ENCODE peak calls at places on chromosomes 13 and 19, in six cellular contexts. M is H1, J is K562, N is SK-N-SH, F is HepG2, K is GM12892. U is an unnamed sample.

GRCh38 chr13:52652980-52653303 is 306 bp downstream of the SUGT1 start:
- DNase-seq in M (no peak), J (peak), N (peak), F (no peak), K (peak), U (no peak)

GRCh38 chr19:43726736-43727592 is 11.1 kb downstream of the IRGC start:
- DNase-seq in M (no peak), J (no peak), N (no peak), F (no peak), K (no peak), U (no peak)

GRCh38 chr19:35524181-35524838 is 3.8 kb downstream of the SBSN start:
- DNase-seq in M (no peak), J (no peak), N (no peak), F (no peak), K (no peak), U (no peak)

GRCh38 chr19:56403261-56403660 is 871 bp upstream of the ZNF583 start:
- DNase-seq in M (no peak), J (no peak), N (no peak), F (no peak), K (no peak), U (no peak)

GRCh38 chr19:32387701-32388392 is 17.7 kb upstream of the DPY19L3 start:
- DNase-seq in M (no peak), J (no peak), N (no peak), F (no peak), K (no peak), U (no peak)

GRCh38 chr13:75566658-75567057 is 17.1 kb downstream of the UCHL3 start:
- DNase-seq in M (no peak), J (no peak), N (peak), F (peak), K (no peak), U (no peak)

GRCh38 chr13:106038752-106039151 is 496.7 kb downstream of the EFNB2 start:
- DNase-seq in M (no peak), J (no peak), N (no peak), F (no peak), K (no peak), U (no peak)

GRCh38 chr13:49530452-49530851 is 34.7 kb downstream of the PHF11 start:
- DNase-seq in M (no peak), J (no peak), N (no peak), F (no peak), K (no peak), U (no peak)

GRCh38 chr19:23785982-23786381 is 27.3 kb upstream of the ZNF681 start:
- DNase-seq in M (no peak), J (no peak), N (no peak), F (no peak), K (no peak), U (no peak)

GRCh38 chr19:46841458-46842083 is 9.1 kb downstream of the AP2S1 start:
- DNase-seq in M (no peak), J (peak), N (no peak), F (no peak), K (no peak), U (no peak)

GRCh38 chr13:113528798-113529180 is 38.3 kb upstream of the DCUN1D2 start:
- DNase-seq in M (no peak), J (no peak), N (no peak), F (no peak), K (no peak), U (no peak)

GRCh38 chr13:33290421-33290965 is 4.9 kb upstream of the STARD13 start:
- DNase-seq in M (no peak), J (no peak), N (no peak), F (no peak), K (no peak), U (no peak)

GRCh38 chr13:99415851-99416331 is 85.4 kb upstream of the TM9SF2 start:
- DNase-seq in M (no peak), J (no peak), N (no peak), F (no peak), K (no peak), U (no peak)

GRCh38 chr19:13262450-13262849 is 112.2 kb downstream of the IER2 start:
- DNase-seq in M (no peak), J (peak), N (peak), F (peak), K (no peak), U (no peak)

GRCh38 chr13:33636955-33637670 is 180.8 kb upstream of the RFC3 start:
- DNase-seq in M (no peak), J (no peak), N (no peak), F (no peak), K (no peak), U (no peak)

GRCh38 chr19:1668048-1668338 is 15.6 kb upstream of the TCF3 start:
- DNase-seq in M (no peak), J (no peak), N (no peak), F (no peak), K (no peak), U (no peak)

GRCh38 chr19:1665565-1666047 is 13.2 kb upstream of the TCF3 start:
- DNase-seq in M (no peak), J (peak), N (no peak), F (no peak), K (no peak), U (no peak)

GRCh38 chr19:1671716-1672037 is 19.3 kb upstream of the TCF3 start:
- DNase-seq in M (no peak), J (peak), N (no peak), F (no peak), K (peak), U (no peak)

GRCh38 chr19:1672038-1672768 is 19.8 kb upstream of the TCF3 start:
- DNase-seq in M (peak), J (peak), N (peak), F (no peak), K (peak), U (no peak)

DNA sequence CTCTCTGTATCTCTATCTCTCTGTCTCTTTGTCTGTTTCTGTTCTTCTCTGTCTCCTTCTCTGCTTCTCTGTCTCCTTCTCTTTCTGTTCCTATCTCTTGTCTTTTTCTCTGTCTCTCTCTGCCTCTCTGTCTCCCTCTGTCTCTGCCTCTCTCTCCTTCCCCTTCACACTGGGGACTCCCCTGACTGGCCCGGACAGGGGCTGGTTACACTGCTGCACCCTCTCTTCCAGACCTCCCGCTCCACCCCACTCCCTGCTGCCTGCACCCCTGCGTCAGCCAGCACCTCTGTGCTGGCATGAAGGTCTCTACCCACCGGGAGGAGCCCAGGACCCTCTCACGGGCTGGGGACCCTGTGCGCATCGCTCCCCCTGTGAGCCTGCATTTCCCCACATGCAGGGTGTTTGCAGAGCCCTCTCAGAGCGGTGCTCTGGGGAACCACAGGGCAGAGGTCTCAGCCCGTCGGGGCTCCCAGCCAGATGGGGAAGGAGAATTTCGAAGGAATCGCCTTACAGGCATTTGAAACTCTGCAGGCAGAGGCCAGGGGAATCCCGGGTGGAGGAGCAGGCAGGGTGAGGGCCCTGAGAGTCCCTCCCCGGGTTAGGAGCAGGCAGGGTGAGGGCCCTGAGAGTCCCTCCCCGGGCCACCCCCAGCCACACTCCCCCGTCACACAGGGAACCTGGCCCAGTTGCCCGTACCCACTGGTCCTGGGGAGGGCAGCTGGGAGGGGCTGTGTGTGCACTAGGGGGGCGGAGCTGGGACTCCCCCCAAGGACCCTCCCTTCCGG is 16.1 kb upstream of the TCF3 start:
- DNase-seq in M (peak), J (no peak), N (no peak), F (no peak), K (no peak), U (no peak)
- TF ChIP-seq POLR2AphosphoS5 in M (no peak), J (no peak), N (no peak), F (no peak), K (no peak), U (no peak)

DNA sequence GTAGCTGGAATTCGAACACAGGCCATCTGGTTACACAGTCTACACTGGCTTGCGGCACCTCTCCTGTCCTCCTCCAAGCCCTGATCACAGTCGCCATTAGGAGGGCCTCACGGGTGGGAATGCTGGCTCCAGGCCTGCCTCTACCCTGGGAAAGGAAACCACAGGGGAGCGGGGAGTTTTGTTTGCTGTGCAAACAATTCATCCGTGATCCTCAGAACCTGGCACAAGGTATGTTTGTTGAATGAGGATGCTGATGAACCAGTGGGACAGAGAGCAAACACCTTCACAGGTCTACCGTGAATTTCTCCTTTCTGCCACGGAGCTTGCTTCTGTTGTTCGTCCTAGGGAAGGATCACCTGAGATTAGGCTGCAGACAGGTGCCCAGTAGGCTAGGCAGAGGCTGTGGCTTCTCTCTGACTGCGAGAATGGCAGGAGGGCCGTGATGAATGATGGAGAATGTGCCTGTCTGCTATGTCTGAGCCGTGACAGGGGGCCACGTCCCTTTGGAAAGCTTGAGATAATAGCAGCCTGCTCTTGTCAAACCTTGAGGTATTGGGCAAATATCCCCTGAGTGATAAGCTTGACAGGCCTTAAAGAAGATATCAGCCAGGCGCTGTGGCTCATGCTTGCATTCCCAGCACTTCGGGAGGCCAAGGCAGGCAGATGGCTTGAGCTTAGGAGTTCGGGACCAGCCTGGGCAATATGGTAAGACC is 36.7 kb downstream of the PIN1 start:
- DNase-seq in M (no peak), J (no peak), N (no peak), F (peak), K (no peak), U (no peak)
- TF ChIP-seq TAF1 in M (no peak), J (no peak), N (no peak), F (no peak), K (no peak), U (no peak)

DNA sequence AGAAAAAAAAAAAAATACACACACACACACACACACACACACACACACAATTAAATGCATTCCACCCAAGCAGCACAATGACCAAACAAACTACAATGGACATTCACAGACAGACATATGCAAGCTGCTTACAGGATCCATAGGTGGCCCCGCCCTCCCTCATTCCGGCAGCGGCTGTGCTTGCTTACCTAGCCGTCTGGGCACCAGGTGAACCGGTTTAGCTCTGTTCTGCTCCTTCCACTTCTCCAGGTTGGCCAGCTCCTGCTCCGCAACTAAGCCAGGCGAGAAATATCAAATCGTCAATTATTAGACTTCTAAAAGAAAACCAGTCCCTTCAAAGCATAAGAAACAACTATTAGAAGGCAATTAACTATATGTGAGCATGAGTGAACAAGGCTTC is 23.1 kb downstream of the EPSTI1 start:
- DNase-seq in M (peak), J (no peak), N (no peak), F (no peak), K (no peak), U (no peak)
- TF ChIP-seq POLR2AphosphoS5 in M (no peak), J (no peak), N (no peak), F (no peak), K (no peak), U (no peak)

DNA sequence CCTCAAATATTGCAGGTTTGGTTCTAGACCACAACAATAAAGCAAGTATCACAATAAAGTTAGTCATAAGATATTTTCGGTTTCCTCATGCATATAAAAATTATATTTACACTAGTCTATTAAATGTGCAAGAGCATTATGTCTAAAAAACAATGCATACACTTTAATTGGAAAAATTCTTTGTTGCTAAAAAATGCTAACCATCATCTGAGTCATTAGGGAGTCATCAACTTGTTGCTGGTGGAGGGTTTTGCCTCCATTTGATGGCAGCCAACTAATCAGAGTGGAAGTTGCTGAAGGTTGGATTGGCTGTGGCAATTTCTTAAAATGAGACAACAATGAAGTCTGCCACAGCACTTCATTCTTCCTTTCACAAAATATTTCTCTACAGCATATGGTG is 422.3 kb upstream of the GPC6 start:
- DNase-seq in M (no peak), J (no peak), N (no peak), F (no peak), K (no peak), U (no peak)
- TF ChIP-seq TAF1 in M (no peak), J (no peak), N (no peak), F (no peak), K (no peak), U (no peak)

DNA sequence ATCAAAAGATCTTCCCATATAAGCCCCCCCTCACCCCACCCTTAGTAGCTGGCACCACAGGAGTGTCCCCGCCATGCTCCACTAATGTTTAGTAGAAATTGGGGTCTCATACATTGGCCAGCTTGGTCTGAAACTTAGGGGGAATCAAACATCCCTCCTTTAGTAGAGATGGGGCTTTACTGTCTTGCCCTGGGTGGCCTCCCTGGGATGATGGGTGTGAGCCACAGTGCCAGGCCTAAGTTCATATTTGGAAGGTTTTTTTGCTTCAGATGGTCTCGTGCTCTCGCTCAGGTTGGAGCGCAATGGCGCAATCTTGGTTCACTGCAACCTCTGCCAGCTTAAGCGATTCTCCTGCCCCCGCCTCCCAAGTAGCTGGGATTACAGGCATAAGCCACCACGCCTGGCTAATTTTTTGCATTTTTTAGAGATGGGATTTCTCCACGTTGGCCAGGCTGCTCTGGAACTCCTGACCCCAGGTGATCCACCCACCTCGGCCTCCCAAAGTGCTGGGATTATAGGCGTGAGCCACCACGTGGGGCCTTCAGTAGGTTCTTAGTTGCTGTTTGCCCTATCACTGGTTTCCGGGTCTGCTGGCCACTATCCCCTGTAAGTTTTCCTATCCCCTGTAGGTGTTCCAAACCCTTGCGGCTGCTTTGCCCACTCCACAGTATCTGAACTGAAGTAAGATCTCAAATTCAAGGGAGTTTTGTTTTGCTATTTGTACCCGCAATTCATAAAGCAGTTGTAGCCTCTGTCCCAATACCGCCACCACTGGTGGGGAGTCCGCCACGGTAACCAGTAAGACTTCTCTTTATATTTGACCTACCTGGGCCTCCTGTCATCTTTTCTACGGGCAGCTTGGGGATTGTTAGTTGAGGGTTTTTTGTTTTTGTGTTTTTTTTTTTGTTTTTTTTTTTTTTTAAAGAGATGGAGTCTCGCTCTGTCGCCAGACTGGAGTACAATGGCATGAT is 34.1 kb downstream of the NLRP12 start:
- DNase-seq in M (no peak), J (no peak), N (no peak), F (no peak), K (no peak), U (no peak)
- TF ChIP-seq POLR2AphosphoS5 in M (no peak), J (no peak), N (no peak), F (no peak), K (no peak), U (no peak)

GRCh38 chr19:40089462-40089861 is 1.3 kb downstream of the ZNF780A start:
- DNase-seq in M (no peak), J (no peak), N (no peak), F (no peak), K (no peak), U (no peak)
- TF ChIP-seq TAF1 in M (no peak), J (no peak), N (no peak), F (no peak), K (no peak), U (no peak)

DNA sequence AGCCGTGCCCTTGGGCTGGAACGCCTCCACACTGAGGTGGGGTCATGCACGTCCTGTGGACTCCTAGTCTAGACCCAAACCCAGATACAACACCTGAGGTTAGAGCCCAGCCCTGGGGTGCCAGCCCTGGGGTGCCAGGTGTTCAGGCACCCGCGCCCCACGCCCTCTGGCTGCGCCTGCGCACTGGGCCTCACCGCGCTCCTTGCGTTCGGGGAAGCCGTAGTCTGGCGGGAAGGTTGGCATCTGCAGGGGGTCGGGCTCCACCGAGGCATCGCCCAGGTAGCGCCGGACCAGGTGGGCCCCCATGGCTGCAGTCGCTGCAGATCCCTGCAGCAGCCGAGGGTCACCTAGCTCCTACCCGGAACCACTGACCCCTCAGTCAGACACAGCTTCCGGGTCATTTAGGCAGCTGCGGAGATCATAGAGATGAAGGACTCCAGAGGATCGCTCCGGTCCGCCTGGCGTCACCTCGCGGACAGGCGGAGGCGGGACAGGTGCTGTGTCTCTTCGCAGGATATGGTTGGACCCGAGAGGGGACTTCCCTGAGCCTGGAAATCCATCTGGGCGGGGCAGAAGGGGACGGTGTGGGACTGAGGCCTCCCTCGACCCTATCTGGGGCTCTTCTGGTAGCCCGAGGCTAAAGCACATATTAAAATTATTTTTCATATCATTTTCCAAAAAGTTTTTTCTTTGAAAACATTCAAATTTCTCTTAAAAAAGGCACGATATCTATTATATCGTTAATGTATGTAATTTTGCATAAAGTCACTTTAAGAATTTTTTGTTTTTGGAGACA is at the start of gene NDUFB7:
- DNase-seq in M (peak), J (peak), N (peak), F (peak), K (peak), U (peak)
- TF ChIP-seq POLR2AphosphoS5 in M (peak), J (peak), N (peak), F (peak), K (peak), U (peak)

GRCh38 chr19:4690362-4690761 is 20.2 kb upstream of the MYDGF start:
- DNase-seq in M (no peak), J (no peak), N (no peak), F (no peak), K (no peak), U (no peak)
- TF ChIP-seq TAF1 in M (no peak), J (no peak), N (no peak), F (no peak), K (no peak), U (no peak)

GRCh38 chr13:40116008-40116407 is 460.5 kb downstream of the COG6 start:
- DNase-seq in M (no peak), J (peak), N (no peak), F (peak), K (no peak), U (no peak)
- TF ChIP-seq POLR2AphosphoS5 in M (no peak), J (no peak), N (no peak), F (no peak), K (no peak), U (no peak)

GRCh38 chr19:18520848-18521691 is 800 bp downstream of the ELL start:
- DNase-seq in M (peak), J (peak), N (no peak), F (no peak), K (no peak), U (no peak)
- TF ChIP-seq TAF1 in M (no peak), J (peak), N (no peak), F (no peak), K (no peak), U (no peak)